ENCODE peak calls at places on chromosomes 12 and 14, in seven cellular contexts. B is HCT116, R is H1, N is SK-N-SH, A is GM12878, G is K562, Y is HepG2. P is an unnamed sample.

GRCh38 chr12:114625294-114625851 is 58.6 kb downstream of the TBX3 start:
- DNase-seq in G (peak), N (peak), B (peak), Y (peak), A (no peak), R (peak), P (peak)

GRCh38 chr12:21989819-21990412 is 48.7 kb upstream of the ABCC9 start:
- DNase-seq in N (peak), B (peak), A (no peak), Y (peak), R (no peak), G (no peak), P (no peak)

GRCh38 chr12:52494518-52494917 is 1.5 kb upstream of the KRT6A start:
- DNase-seq in B (no peak), N (no peak), R (no peak), A (no peak), Y (no peak), G (no peak), P (no peak)

GRCh38 chr14:64507376-64508156 is 3.0 kb downstream of the ZBTB1 start:
- DNase-seq in Y (no peak), N (no peak), G (peak), A (no peak), B (no peak), R (no peak), P (no peak)

GRCh38 chr14:89598548-89599186 is 181.6 kb upstream of the FOXN3 start:
- DNase-seq in B (peak), N (no peak), G (no peak), R (no peak), Y (peak), A (no peak), P (no peak)

GRCh38 chr12:17975763-17976162 is 114.2 kb downstream of the RERGL start:
- DNase-seq in A (no peak), B (no peak), R (no peak), G (no peak), Y (no peak), N (no peak), P (no peak)

GRCh38 chr12:131831635-131832041 is 3.4 kb downstream of the MMP17 start:
- DNase-seq in B (no peak), N (no peak), A (no peak), G (no peak), R (no peak), Y (no peak), P (peak)

GRCh38 chr14:22179190-22179589 is 409.8 kb downstream of the DAD1 start:
- DNase-seq in A (no peak), N (no peak), G (no peak), B (no peak), R (no peak), Y (no peak), P (no peak)

GRCh38 chr12:66735275-66735674 is 56.4 kb upstream of the GRIP1 start:
- DNase-seq in R (no peak), B (no peak), A (no peak), N (no peak), Y (no peak), G (no peak), P (no peak)

GRCh38 chr14:48725001-48725734 is 861.0 kb downstream of the RPS29 start:
- DNase-seq in B (no peak), Y (no peak), N (no peak), G (no peak), A (no peak), R (no peak), P (no peak)
- TF ChIP-seq JUND in B (no peak), Y (no peak), N (no peak), G (no peak), A (no peak), R (no peak), P (no peak)

GRCh38 chr12:76345569-76345968 is 2.6 kb downstream of the BBS10 start:
- DNase-seq in B (no peak), Y (no peak), G (no peak), A (no peak), R (no peak), N (no peak), P (no peak)

GRCh38 chr12:76337583-76337982 is 10.6 kb downstream of the BBS10 start:
- DNase-seq in A (no peak), G (no peak), R (no peak), Y (no peak), B (no peak), N (no peak), P (no peak)

GRCh38 chr12:76341436-76342030 is 6.7 kb downstream of the BBS10 start:
- DNase-seq in G (no peak), A (no peak), B (no peak), Y (no peak), R (no peak), N (no peak), P (no peak)

GRCh38 chr12:76346236-76346635 is 2.0 kb downstream of the BBS10 start:
- DNase-seq in A (no peak), Y (no peak), G (no peak), R (no peak), N (no peak), B (no peak), P (no peak)

DNA sequence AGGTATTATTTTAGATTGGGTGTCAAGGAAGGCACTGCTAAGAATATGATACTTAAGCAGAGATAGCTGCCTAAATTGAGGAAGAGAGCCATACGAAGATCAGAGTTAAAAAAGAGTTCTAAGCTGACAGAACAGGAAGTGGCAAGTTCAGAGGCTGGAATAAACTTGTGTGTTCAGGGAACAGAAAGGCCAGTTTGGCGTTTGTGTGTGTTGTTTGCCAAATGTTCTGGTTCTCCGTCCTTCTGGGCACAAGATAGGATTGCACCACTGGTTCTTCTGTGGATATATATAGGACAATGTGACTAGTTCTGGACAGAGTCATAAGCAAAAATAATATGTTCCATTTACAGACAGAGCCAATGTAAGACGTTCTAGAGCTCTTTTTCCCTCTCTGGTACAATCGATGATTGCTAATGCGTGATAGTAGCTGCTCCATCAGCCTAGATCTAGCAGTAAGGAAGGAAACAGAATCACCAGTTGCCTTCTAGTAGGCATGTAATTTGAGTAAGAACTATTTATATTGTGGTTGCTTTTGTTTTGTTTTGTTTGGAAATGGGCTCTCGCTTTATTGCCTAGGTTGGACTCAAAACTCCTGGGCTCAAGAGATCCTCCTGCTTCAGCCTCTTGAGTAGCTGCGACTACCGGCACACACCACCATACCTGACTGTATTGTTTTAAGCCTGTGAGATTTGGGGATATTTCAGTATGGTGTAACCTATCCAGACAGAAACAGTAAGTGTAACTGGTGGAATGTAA is 7.4 kb downstream of the BBS10 start:
- DNase-seq in Y (no peak), A (no peak), B (no peak), G (no peak), N (no peak), R (no peak), P (no peak)
- TF ChIP-seq JUND in Y (no peak), A (no peak), B (no peak), G (no peak), N (no peak), R (no peak), P (no peak)

DNA sequence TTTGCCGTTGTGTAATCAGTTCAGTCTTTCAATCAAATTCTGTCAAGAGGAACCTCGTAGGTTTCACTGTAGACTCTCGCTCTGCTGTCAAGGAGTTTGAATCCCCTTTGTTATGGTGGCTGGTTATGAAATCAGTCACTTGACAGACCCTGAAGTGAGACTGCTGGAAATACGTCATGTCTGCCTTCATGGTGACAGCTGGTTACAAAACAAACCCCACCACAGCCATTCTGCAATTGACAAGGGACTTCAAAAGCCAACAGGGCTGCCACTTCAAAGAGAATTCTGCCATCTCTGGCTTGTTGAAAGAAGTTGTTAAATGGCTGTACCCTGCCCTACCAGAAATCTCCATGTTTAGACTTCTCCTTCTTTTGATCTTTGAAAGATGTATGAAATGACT is 286.9 kb downstream of the ERC1 start:
- DNase-seq in R (no peak), A (no peak), G (no peak), N (no peak), B (no peak), Y (peak), P (no peak)
- TF ChIP-seq JUND in R (no peak), A (no peak), G (no peak), N (no peak), B (no peak), Y (no peak), P (no peak)

GRCh38 chr14:24240110-24240918 is 2.1 kb downstream of the TINF2 start:
- DNase-seq in N (no peak), A (no peak), B (no peak), G (no peak), Y (no peak), R (no peak), P (no peak)

GRCh38 chr14:24241829-24242443 is 487 bp downstream of the TINF2 start:
- DNase-seq in A (no peak), Y (peak), G (peak), N (peak), R (peak), B (peak), P (peak)

GRCh38 chr14:24246765-24247212 is 4.4 kb upstream of the TINF2 start:
- DNase-seq in A (peak), B (no peak), R (no peak), G (no peak), Y (no peak), N (no peak), P (no peak)

GRCh38 chr14:24238527-24239037 is 3.8 kb downstream of the TINF2 start:
- DNase-seq in Y (no peak), R (no peak), G (no peak), B (no peak), N (no peak), A (no peak), P (no peak)

DNA sequence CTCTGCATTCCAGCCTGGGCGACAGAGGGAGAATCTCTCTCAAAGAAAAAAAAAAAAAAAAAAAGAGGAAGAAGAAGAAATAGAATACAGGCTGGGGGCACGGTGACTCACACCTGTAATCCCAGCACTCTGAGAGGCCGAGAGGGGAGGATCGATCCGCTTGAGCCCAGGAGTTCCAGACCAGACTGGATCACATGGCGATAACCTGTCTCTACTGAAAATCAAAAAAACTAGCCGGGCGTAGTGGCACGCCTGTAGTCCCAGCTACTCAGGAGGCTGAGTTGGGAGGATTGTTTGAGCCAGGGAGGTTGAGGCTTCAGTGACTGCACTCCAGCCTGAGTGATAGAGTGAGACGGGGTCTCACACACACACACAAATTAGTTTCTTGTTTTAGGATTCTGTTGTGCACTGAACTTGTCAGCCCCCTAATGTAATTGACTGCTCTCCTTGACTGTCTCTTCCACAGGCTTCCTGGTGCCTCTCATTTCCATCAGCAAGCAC is 963 bp upstream of the TINF2 start:
- DNase-seq in Y (peak), A (no peak), B (no peak), N (no peak), G (no peak), R (no peak), P (no peak)
- TF ChIP-seq JUND in Y (no peak), A (no peak), B (no peak), N (no peak), G (peak), R (peak), P (no peak)

GRCh38 chr14:71583705-71584104 is 348.5 kb upstream of the RGS6 start:
- DNase-seq in B (no peak), A (no peak), N (peak), G (no peak), R (no peak), Y (no peak), P (no peak)
- TF ChIP-seq JUND in B (no peak), A (no peak), N (no peak), G (no peak), R (no peak), Y (no peak), P (no peak)

GRCh38 chr12:15520844-15521243 is 198.5 kb downstream of the PTPRO start:
- DNase-seq in B (no peak), R (no peak), G (no peak), Y (no peak), A (no peak), N (no peak), P (no peak)

GRCh38 chr12:15522574-15523187 is 200.4 kb downstream of the PTPRO start:
- DNase-seq in N (peak), A (no peak), R (no peak), G (no peak), B (peak), Y (peak), P (peak)

GRCh38 chr12:15525414-15525813 is 203.1 kb downstream of the PTPRO start:
- DNase-seq in A (no peak), N (no peak), B (no peak), G (no peak), Y (no peak), R (no peak), P (no peak)

GRCh38 chr12:15526033-15526432 is 203.7 kb downstream of the PTPRO start:
- DNase-seq in N (no peak), G (no peak), Y (no peak), R (no peak), A (peak), B (peak), P (peak)

GRCh38 chr12:15520083-15520482 is 197.8 kb downstream of the PTPRO start:
- DNase-seq in R (no peak), B (no peak), G (no peak), Y (no peak), N (no peak), A (no peak), P (no peak)
- TF ChIP-seq JUND in R (no peak), B (no peak), G (no peak), Y (no peak), N (no peak), A (no peak), P (no peak)

GRCh38 chr12:103333676-103334075 is 162.1 kb downstream of the C12orf42 start:
- DNase-seq in B (no peak), N (no peak), R (no peak), A (no peak), Y (no peak), G (no peak), P (no peak)
- TF ChIP-seq JUND in B (no peak), N (no peak), R (no peak), A (no peak), Y (no peak), G (no peak), P (no peak)

GRCh38 chr14:59428581-59429012 is 36.6 kb downstream of the GPR135 start:
- DNase-seq in N (no peak), Y (no peak), G (no peak), A (no peak), B (no peak), R (no peak), P (no peak)

GRCh38 chr14:59427653-59428578 is 37.3 kb downstream of the GPR135 start:
- DNase-seq in R (no peak), A (no peak), B (no peak), N (no peak), G (no peak), Y (no peak), P (no peak)

GRCh38 chr14:59424707-59425106 is 40.5 kb downstream of the GPR135 start:
- DNase-seq in A (no peak), G (no peak), Y (no peak), B (no peak), N (no peak), R (no peak), P (no peak)

GRCh38 chr14:59422069-59422881 is 42.9 kb downstream of the GPR135 start:
- DNase-seq in Y (no peak), A (no peak), G (no peak), N (peak), R (no peak), B (no peak), P (peak)

DNA sequence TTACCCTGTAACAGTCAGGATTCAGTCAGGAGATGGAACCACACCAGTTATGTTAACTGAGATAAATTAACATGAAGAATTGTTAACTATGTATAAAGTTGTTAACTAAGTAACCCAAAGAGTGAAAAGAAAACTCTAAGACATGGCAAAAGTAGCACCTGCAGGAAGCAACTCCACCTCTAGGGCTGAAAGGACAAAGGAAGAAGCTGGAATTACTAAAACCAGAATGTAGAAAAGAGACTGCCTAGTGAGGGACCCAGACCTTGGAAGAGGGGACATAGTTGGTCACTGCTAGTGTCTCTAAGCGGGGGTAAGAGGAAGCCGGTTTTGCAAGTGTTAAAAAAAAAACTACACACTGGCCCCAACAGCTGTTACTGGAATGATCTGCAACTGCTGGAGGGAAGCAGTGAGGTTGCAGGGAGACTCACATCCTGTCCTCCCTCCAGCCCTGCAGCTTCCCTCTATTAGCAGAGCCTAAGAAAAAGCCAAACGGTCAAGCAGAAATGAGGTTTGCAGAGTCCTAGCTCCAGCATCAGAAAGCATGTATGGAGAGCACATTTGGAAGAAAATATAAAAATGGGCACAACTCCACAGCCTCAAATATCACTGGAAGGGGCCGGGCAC is 39.7 kb downstream of the GPR135 start:
- DNase-seq in N (no peak), A (no peak), B (no peak), Y (no peak), G (no peak), R (no peak), P (no peak)
- TF ChIP-seq JUND in N (no peak), A (no peak), B (no peak), Y (no peak), G (no peak), R (no peak), P (no peak)

GRCh38 chr12:93140309-93140708 is 211.2 kb upstream of the EEA1 start:
- DNase-seq in N (no peak), Y (no peak), B (no peak), R (no peak), G (no peak), A (no peak), P (no peak)
- TF ChIP-seq JUND in N (no peak), Y (no peak), B (no peak), R (no peak), G (no peak), A (no peak), P (no peak)

GRCh38 chr12:58871557-58871956 is 48.7 kb downstream of the LRIG3 start:
- DNase-seq in R (no peak), G (no peak), B (no peak), A (no peak), Y (no peak), N (no peak), P (no peak)

GRCh38 chr12:58882796-58883195 is 37.5 kb downstream of the LRIG3 start:
- DNase-seq in N (no peak), R (no peak), B (no peak), A (no peak), Y (no peak), G (no peak), P (no peak)

GRCh38 chr12:58873496-58873895 is 46.8 kb downstream of the LRIG3 start:
- DNase-seq in B (no peak), N (no peak), G (no peak), Y (no peak), R (no peak), A (no peak), P (no peak)

GRCh38 chr12:58877243-58877743 is 43.0 kb downstream of the LRIG3 start:
- DNase-seq in A (no peak), N (no peak), G (no peak), R (no peak), Y (peak), B (no peak), P (peak)
- TF ChIP-seq JUND in A (no peak), N (peak), G (no peak), R (no peak), Y (no peak), B (no peak), P (no peak)

P was measured in T47D.